ENCODE peak calls at places on chromosomes 4 and X, in four cellular contexts. S is esophagus muscularis mucosa, B is stomach, U is endothelial cell of umbilical vein. A is an unnamed sample.

GRCh38 chr4:96525901-96526300 is 686.0 kb downstream of the PDHA2 start:
- DNase-seq in S (no peak), B (no peak), U (peak; percentile 28), A (no peak)

GRCh38 chr4:2790583-2791517 is 2.0 kb upstream of the SH3BP2 start:
- DNase-seq in S (no peak), B (no peak), U (no peak), A (no peak)

GRCh38 chr4:1510931-1511330 is 104.7 kb upstream of the NKX1-1 start:
- DNase-seq in S (no peak), B (no peak), U (no peak), A (no peak)

GRCh38 chrX:12011075-12011474 is 127.2 kb upstream of the FRMPD4 start:
- DNase-seq in S (no peak), B (no peak), U (no peak), A (no peak)

GRCh38 chr4:123600921-123601904 is 204.6 kb downstream of the SPRY1 start:
- DNase-seq in S (no peak), B (no peak), U (no peak), A (no peak)

GRCh38 chr4:25936696-25937095 is 22.7 kb downstream of the SMIM20 start:
- DNase-seq in S (no peak), B (no peak), U (no peak), A (no peak)

GRCh38 chrX:108036298-108036973 is 8.4 kb upstream of the VSIG1 start:
- DNase-seq in S (no peak), B (no peak), U (peak; percentile 88), A (no peak)

GRCh38 chrX:15350329-15350996 is 15.1 kb upstream of the PIGA start:
- DNase-seq in S (no peak), B (no peak), U (no peak), A (no peak)

GRCh38 chr4:173766231-173766630 is 236.2 kb upstream of the HAND2 start:
- DNase-seq in S (no peak), B (no peak), U (no peak), A (no peak)

GRCh38 chrX:154526901-154527675 is 11.1 kb upstream of the FAM3A start:
- DNase-seq in S (no peak), B (peak; percentile 76), U (peak; percentile 71), A (peak; percentile 43)

GRCh38 chr4:24416293-24416692 is 168.1 kb downstream of the DHX15 start:
- DNase-seq in S (no peak), B (no peak), U (no peak), A (no peak)
- TF ChIP-seq POLR2AphosphoS5 in S (no peak), B (no peak), U (no peak), A (no peak)

GRCh38 chr4:167023359-167023925 is 210.9 kb downstream of the SPOCK3 start:
- DNase-seq in S (no peak), B (no peak), U (no peak), A (no peak)
- TF ChIP-seq POLR2A in S (no peak), B (no peak), U (no peak), A (no peak)

DNA sequence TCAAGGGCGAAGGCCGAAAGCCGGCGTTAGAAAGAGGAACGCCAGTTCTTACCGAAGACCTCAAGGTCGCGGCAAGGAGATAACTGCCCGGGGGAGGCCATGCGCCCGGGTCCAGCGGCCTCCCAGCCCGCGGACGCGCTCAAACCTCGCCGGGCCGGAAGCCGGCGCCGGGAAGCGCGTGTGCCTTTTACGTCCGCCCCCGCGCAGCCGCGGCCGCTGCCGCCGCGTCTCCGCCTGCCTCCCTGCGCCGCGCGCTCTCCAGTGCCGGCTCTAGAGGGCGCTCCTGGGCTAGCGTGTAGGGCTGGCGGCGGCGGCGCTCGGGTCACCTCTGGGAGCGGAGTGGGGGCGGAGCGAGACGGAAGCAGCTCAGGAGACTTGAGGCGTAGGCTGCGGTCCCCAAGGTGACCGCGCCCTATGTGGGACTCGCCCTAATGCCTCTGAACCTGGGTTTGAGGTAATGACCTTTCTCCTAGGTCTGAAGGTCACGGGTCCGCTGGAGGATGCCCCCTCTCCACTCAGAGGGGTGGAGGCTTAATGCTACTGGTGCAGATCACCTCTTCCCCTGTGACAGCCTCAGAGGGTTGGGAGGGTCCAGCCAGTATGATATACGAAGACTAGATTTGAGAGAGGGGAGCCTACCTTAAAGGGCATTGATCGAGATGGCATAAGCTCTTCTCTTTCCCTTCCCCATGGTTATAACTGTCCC is 839 bp downstream of the SLC25A5 start:
- DNase-seq in S (peak; percentile 90), B (peak; percentile 93), U (peak; percentile 81), A (peak; percentile 48)
- TF ChIP-seq POLR2AphosphoS5 in S (peak; percentile 74), B (peak; percentile 53), U (peak; percentile 46), A (peak; percentile 30)

DNA sequence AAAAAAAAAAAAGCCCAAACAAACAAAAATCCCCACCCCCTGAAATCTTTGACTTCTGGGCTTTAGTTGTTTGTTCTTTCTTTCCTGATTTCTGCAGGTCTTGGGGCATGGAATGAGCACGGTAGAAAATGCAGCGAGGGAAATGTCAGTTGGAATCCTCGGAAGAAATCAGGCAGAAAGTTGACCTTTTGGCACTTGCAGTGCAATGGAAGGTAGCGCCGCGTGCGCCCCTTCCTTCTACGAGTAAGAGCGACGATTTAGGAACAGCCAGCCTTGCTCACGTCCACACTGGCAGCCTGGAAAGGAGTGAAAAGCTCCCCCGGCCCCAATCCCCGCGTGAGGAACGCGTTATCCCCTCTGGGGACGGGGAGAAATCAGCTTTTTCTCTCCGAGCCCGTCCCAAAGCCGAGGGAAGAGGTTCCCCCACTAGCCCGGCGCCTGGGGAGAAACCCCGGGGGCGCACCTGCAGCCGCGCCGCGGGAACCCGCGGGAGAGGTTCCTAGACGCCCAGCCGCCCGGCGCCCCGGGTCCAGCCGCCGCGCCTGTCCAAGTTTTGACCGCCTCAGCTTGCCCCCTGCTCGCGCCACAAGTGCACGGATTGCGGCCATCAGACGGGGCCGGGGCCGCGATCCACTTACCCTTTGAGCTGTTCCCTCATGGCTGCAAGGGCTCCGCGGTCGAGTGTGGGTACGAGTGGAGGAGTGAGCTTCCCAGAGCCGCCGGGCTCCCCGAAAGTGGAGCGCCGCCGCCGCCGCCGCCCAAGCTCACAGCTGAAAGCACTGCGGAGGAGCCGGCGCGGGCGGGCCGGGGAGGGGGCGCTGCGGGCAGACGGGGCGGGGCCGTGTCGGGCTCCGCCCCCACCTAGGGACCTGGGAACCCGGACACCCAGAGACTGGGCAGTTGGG is 194.6 kb upstream of the FTHL17 start:
- DNase-seq in S (no peak), B (peak; percentile 65), U (peak; percentile 53), A (peak; percentile 53)
- TF ChIP-seq POLR2A in S (no peak), B (no peak), U (no peak), A (no peak)

DNA sequence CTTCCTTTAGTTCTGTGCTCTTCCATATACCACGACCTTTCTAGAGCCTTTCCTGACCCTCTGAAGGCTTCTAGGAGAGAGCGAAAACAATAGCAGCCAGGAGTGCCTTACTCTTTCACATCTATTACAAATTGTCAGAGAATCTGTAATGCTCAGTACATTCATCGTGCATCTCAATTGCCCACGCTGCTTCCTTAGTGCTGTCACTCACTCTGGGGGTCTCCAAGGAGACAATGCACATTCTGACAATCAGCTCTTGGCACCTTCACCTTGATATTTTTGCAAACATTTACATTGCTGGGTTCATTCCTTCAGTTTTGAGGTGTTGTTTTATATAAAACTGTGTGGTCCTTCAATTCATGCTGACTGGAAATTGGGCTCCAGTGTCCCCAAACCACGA is 110.1 kb upstream of the GPR101 start:
- DNase-seq in S (no peak), B (no peak), U (no peak), A (no peak)
- TF ChIP-seq POLR2AphosphoS5 in S (no peak), B (no peak), U (no peak), A (no peak)

GRCh38 chr4:88794952-88795351 is 97.3 kb upstream of the NAP1L5 start:
- DNase-seq in S (no peak), B (no peak), U (no peak), A (no peak)

GRCh38 chr4:88794087-88794486 is 96.5 kb upstream of the NAP1L5 start:
- DNase-seq in S (no peak), B (no peak), U (no peak), A (no peak)

GRCh38 chr4:88792821-88793220 is 95.2 kb upstream of the NAP1L5 start:
- DNase-seq in S (no peak), B (no peak), U (peak; percentile 10), A (no peak)

GRCh38 chr4:88792268-88792781 is 94.7 kb upstream of the NAP1L5 start:
- DNase-seq in S (no peak), B (no peak), U (no peak), A (no peak)

GRCh38 chr4:88793473-88793872 is 95.8 kb upstream of the NAP1L5 start:
- DNase-seq in S (no peak), B (no peak), U (no peak), A (no peak)
- TF ChIP-seq POLR2A in S (no peak), B (no peak), U (no peak), A (no peak)

GRCh38 chrX:49101629-49101984 is 21.9 kb upstream of the WDR45 start:
- DNase-seq in S (no peak), B (no peak), U (no peak), A (no peak)

GRCh38 chrX:49096419-49096818 is 16.7 kb upstream of the WDR45 start:
- DNase-seq in S (no peak), B (no peak), U (no peak), A (no peak)

GRCh38 chrX:49102221-49102620 is 21.3 kb downstream of the GPKOW start:
- DNase-seq in S (no peak), B (no peak), U (no peak), A (no peak)

GRCh38 chrX:49103637-49104036 is 19.9 kb downstream of the GPKOW start:
- DNase-seq in S (no peak), B (no peak), U (no peak), A (no peak)

GRCh38 chrX:49100704-49101628 is 21.3 kb upstream of the WDR45 start:
- DNase-seq in S (peak; percentile 95), B (peak; percentile 92), U (peak; percentile 94), A (peak; percentile 91)
- TF ChIP-seq POLR2AphosphoS5 in S (peak; percentile 79), B (peak; percentile 32), U (peak; percentile 72), A (peak; percentile 50)

DNA sequence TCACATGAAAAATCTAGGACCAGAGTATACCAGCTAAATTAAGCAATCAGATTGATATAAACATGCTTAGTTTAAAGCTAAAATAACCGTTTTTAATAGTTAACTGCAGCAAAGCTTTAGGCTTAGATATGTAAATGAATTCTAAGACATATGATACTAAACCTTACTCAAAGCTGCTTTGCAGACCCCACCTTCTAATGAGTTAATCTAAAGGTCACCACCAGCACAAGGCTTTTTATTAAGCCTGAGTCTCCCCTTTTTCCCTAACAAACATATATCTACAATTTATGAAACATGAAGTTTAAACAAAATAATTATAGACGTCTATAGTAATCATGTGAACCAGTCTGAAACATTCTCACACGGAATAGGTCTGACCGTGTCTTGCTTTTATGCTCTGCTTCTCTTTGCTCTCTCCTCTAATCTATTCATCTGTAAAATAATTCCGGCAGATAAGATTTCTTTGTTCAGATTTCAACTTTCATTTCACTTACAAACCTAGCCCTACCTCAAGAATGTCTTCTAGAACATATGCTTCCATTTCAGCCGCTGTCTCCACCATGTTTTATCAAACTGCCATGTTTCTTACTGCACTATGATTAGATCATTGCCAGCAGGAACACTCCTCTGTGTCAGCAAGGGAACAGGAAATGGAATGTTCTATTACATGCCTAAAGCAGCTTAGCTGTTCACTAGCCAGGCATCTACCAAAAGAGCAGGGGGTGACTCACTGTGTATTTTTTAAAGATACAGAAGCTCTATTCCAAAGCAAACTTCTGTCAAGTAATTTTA is 35.9 kb downstream of the ANKRD17 start:
- DNase-seq in S (no peak), B (peak; percentile 52), U (peak; percentile 96), A (peak; percentile 20)
- TF ChIP-seq POLR2A in S (no peak), B (peak; percentile 52), U (peak; percentile 86), A (peak; percentile 96)

GRCh38 chr4:153245775-153246174 is 41.5 kb downstream of the TRIM2 start:
- DNase-seq in S (no peak), B (no peak), U (no peak), A (no peak)
- TF ChIP-seq POLR2AphosphoS5 in S (no peak), B (no peak), U (no peak), A (no peak)

GRCh38 chr4:138773321-138773720 is 242.3 kb upstream of the NOCT start:
- DNase-seq in S (no peak), B (no peak), U (no peak), A (no peak)
- TF ChIP-seq POLR2A in S (no peak), B (no peak), U (no peak), A (no peak)

A was measured in GM12891.